ENCODE peak calls at places on chromosomes 12 and 14, in seven cellular contexts. D is HT-29, Q is WTC11, N is RCC 7860, T is NCI-H1417, P is GM10248, F is endothelial cell. S is an unnamed sample.

GRCh38 chr12:31440586-31440985 is 114.6 kb upstream of the SINHCAF start:
- DNase-seq in N (peak), T (no peak), P (no peak), Q (no peak), F (no peak), D (no peak), S (no peak)

GRCh38 chr12:58502236-58502635 is 418.1 kb downstream of the LRIG3 start:
- DNase-seq in F (no peak), T (peak), P (no peak), Q (no peak), D (no peak), N (no peak), S (no peak)

GRCh38 chr12:54017027-54017788 is 8.4 kb downstream of the HOXC8 start:
- DNase-seq in T (peak), D (peak), P (no peak), F (no peak), N (peak), Q (no peak), S (no peak)

GRCh38 chr12:93443576-93443975 is 1.8 kb upstream of the UBE2N start:
- DNase-seq in N (no peak), D (no peak), Q (no peak), F (no peak), P (no peak), T (no peak), S (no peak)

GRCh38 chr12:89016970-89017778 is 335.1 kb downstream of the DUSP6 start:
- DNase-seq in Q (peak), F (peak), D (peak), P (peak), T (peak), N (peak), S (no peak)

GRCh38 chr12:91482231-91482630 is 299.6 kb upstream of the DCN start:
- DNase-seq in T (no peak), P (no peak), N (no peak), D (no peak), Q (no peak), F (no peak), S (no peak)

GRCh38 chr12:83506841-83507240 is 820.1 kb downstream of the TMTC2 start:
- DNase-seq in D (no peak), T (no peak), P (no peak), F (no peak), N (no peak), Q (no peak), S (no peak)

GRCh38 chr14:95485222-95485819 is 31.1 kb downstream of the SYNE3 start:
- DNase-seq in F (no peak), P (no peak), Q (no peak), N (no peak), D (no peak), T (no peak), S (no peak)

GRCh38 chr12:122081108-122081696 is 2.6 kb downstream of the MLXIP start:
- DNase-seq in P (no peak), F (no peak), T (no peak), D (no peak), Q (no peak), N (peak), S (no peak)

GRCh38 chr12:89838846-89839245 is 130.2 kb upstream of the ATP2B1 start:
- DNase-seq in Q (no peak), F (no peak), T (no peak), N (no peak), D (no peak), P (no peak), S (no peak)

GRCh38 chr12:12890492-12890814 is 909 bp upstream of the GPRC5A start:
- DNase-seq in N (no peak), T (no peak), P (no peak), D (no peak), F (no peak), Q (no peak), S (peak)

GRCh38 chr12:100576311-100577036 is 3.0 kb downstream of the GAS2L3 start:
- DNase-seq in T (no peak), Q (no peak), D (peak), P (no peak), F (no peak), N (peak), S (no peak)

GRCh38 chr12:124518051-124518932 is 49.1 kb downstream of the NCOR2 start:
- DNase-seq in N (peak), P (no peak), F (no peak), D (peak), T (peak), Q (no peak), S (peak)

GRCh38 chr12:27906658-27907473 is 65.7 kb downstream of the PTHLH start:
- DNase-seq in F (no peak), Q (no peak), T (no peak), N (no peak), D (no peak), P (no peak), S (no peak)

GRCh38 chr12:85784096-85784720 is 52.0 kb downstream of the RASSF9 start:
- DNase-seq in D (no peak), P (no peak), Q (no peak), N (no peak), F (no peak), T (no peak), S (no peak)

GRCh38 chr12:2346405-2346804 is 293.6 kb downstream of the CACNA1C start:
- DNase-seq in T (no peak), P (no peak), N (no peak), F (no peak), Q (no peak), D (no peak), S (no peak)

GRCh38 chr12:71799105-71799504 is 40.5 kb upstream of the TBC1D15 start:
- DNase-seq in P (no peak), N (peak), D (no peak), F (no peak), T (no peak), Q (no peak), S (no peak)

GRCh38 chr14:94995551-94995950 is 161.8 kb downstream of the DICER1 start:
- DNase-seq in F (no peak), N (no peak), D (no peak), T (no peak), P (no peak), Q (no peak), S (no peak)

GRCh38 chr14:74085047-74085637 is 386 bp downstream of the LIN52 start:
- DNase-seq in D (no peak), Q (peak), P (peak), T (no peak), F (no peak), N (peak), S (no peak)

GRCh38 chr14:60893916-60894315 is 87.0 kb downstream of the TRMT5 start:
- DNase-seq in N (no peak), D (no peak), F (no peak), P (no peak), Q (no peak), T (no peak), S (no peak)

GRCh38 chr14:51441001-51441400 is 201.0 kb downstream of the TMX1 start:
- DNase-seq in P (no peak), N (no peak), F (no peak), D (no peak), T (no peak), Q (no peak), S (no peak)

GRCh38 chr12:65568517-65568916 is 255.8 kb upstream of the HMGA2 start:
- DNase-seq in P (no peak), Q (no peak), T (no peak), F (no peak), N (peak), D (no peak), S (peak)

GRCh38 chr14:52272375-52272774 is 4.9 kb downstream of the PTGDR start:
- DNase-seq in T (no peak), P (peak), F (peak), Q (peak), D (peak), N (no peak), S (no peak)